ENCODE peak calls at places on chromosomes 5 and 9, in four cellular contexts. One of them, this sample, is unnamed.

GRCh38 chr5:143734381-143734780 is 77.6 kb upstream of the HMHB1 start:
- DNase-seq in CD8-positive, alpha-beta memory T cell: no peak
- DNase-seq in islet precursor cell: no peak
- DNase-seq in K562: no peak
- DNase-seq in this sample: no peak

GRCh38 chr9:92671323-92671722 is 1.4 kb upstream of the IPPK start:
- DNase-seq in CD8-positive, alpha-beta memory T cell: no peak
- DNase-seq in islet precursor cell: peak; percentile 82
- DNase-seq in K562: no peak
- DNase-seq in this sample: peak; percentile 83

GRCh38 chr5:107805166-107805565 is 134.4 kb upstream of the EFNA5 start:
- DNase-seq in CD8-positive, alpha-beta memory T cell: no peak
- DNase-seq in islet precursor cell: no peak
- DNase-seq in K562: no peak
- DNase-seq in this sample: no peak

GRCh38 chr9:129176786-129177442 is 1.1 kb downstream of the IER5L start:
- DNase-seq in CD8-positive, alpha-beta memory T cell: no peak
- DNase-seq in islet precursor cell: no peak
- DNase-seq in K562: no peak
- DNase-seq in this sample: peak; percentile 29

GRCh38 chr5:154761062-154761740 is 6.0 kb downstream of the LARP1 start:
- DNase-seq in CD8-positive, alpha-beta memory T cell: no peak
- DNase-seq in islet precursor cell: no peak
- DNase-seq in K562: no peak
- DNase-seq in this sample: no peak

GRCh38 chr5:1495525-1495897 is 28.2 kb downstream of the LPCAT1 start:
- DNase-seq in CD8-positive, alpha-beta memory T cell: no peak
- DNase-seq in islet precursor cell: no peak
- DNase-seq in K562: no peak
- DNase-seq in this sample: no peak

GRCh38 chr9:89330513-89330912 is 12.2 kb downstream of the SECISBP2 start:
- DNase-seq in CD8-positive, alpha-beta memory T cell: no peak
- DNase-seq in islet precursor cell: no peak
- DNase-seq in K562: no peak
- DNase-seq in this sample: no peak

GRCh38 chr5:120919017-120919416 is 454.9 kb downstream of the PRR16 start:
- DNase-seq in CD8-positive, alpha-beta memory T cell: no peak
- DNase-seq in islet precursor cell: no peak
- DNase-seq in K562: no peak
- DNase-seq in this sample: peak; percentile 9

GRCh38 chr5:83562817-83563557 is 91.4 kb downstream of the VCAN start:
- DNase-seq in CD8-positive, alpha-beta memory T cell: no peak
- DNase-seq in islet precursor cell: no peak
- DNase-seq in K562: no peak
- DNase-seq in this sample: no peak

GRCh38 chr5:88610586-88610985 is 272.4 kb downstream of the MEF2C start:
- DNase-seq in CD8-positive, alpha-beta memory T cell: no peak
- DNase-seq in islet precursor cell: no peak
- DNase-seq in K562: no peak
- DNase-seq in this sample: no peak

GRCh38 chr9:11992866-11993265 is 700.3 kb upstream of the TYRP1 start:
- DNase-seq in CD8-positive, alpha-beta memory T cell: no peak
- DNase-seq in islet precursor cell: no peak
- DNase-seq in K562: no peak
- DNase-seq in this sample: no peak

GRCh38 chr9:89750117-89750551 is 145.3 kb downstream of the GADD45G start:
- DNase-seq in CD8-positive, alpha-beta memory T cell: no peak
- DNase-seq in islet precursor cell: peak; percentile 64
- DNase-seq in K562: no peak
- DNase-seq in this sample: no peak

This sample was measured in HCEC 1CT.